ENCODE peak calls at places on chromosomes 5 and 9, in eight cellular contexts. D is NCI-H1417; K is stomach; V is stimulated activated naive CD4-positive, alpha-beta T cell; I is NCI-H2081; Q is amniotic epithelial cell; Y is astrocyte of the spinal cord; H is activated CD4-positive, alpha-beta memory T cell treated with anti-CD3 and anti-CD28 coated beads, Interleukin-2, amount 10 ng/mL, durations not matched to agents 7 days and 5 days. A is an unnamed sample.

GRCh38 chr5:168238422-168238821 is 53.0 kb upstream of the WWC1 start:
- DNase-seq in K (no peak), D (no peak), Q (no peak), V (no peak), H (no peak), I (peak; percentile 33), Y (no peak), A (no peak)

GRCh38 chr5:43338856-43339255 is 25.6 kb upstream of the HMGCS1 start:
- DNase-seq in Y (no peak), V (no peak), Q (peak; percentile 10), K (no peak), I (no peak), D (no peak), H (no peak), A (no peak)

GRCh38 chr5:118531276-118531675 is 457.1 kb downstream of the DTWD2 start:
- DNase-seq in Q (no peak), D (no peak), V (no peak), I (no peak), K (no peak), Y (no peak), H (no peak), A (no peak)

GRCh38 chr5:170634236-170634990 is 130.6 kb downstream of the KCNIP1 start:
- DNase-seq in H (no peak), D (no peak), Q (peak; percentile 25), I (no peak), V (no peak), Y (no peak), K (no peak), A (no peak)

GRCh38 chr5:158468444-158468843 is 609.5 kb upstream of the CLINT1 start:
- DNase-seq in D (no peak), Q (no peak), Y (no peak), H (no peak), K (no peak), I (no peak), V (no peak), A (no peak)

GRCh38 chr9:130199605-130200004 is 27.4 kb downstream of the NCS1 start:
- DNase-seq in Y (peak; percentile 82), V (no peak), D (peak; percentile 31), I (no peak), K (no peak), H (no peak), Q (no peak), A (no peak)

GRCh38 chr9:5516453-5517220 is 6.3 kb downstream of the PDCD1LG2 start:
- DNase-seq in V (no peak), H (no peak), D (no peak), I (no peak), K (no peak), Q (no peak), Y (no peak), A (no peak)

GRCh38 chr5:87382224-87382623 is 30.5 kb downstream of the CCNH start:
- DNase-seq in I (no peak), Q (no peak), Y (no peak), K (no peak), V (no peak), D (no peak), H (no peak), A (no peak)

GRCh38 chr5:38640012-38640395 is 83.6 kb upstream of the LIFR start:
- DNase-seq in D (peak; percentile 35), K (no peak), I (no peak), V (no peak), Y (peak; percentile 34), H (no peak), Q (peak; percentile 83), A (no peak)

GRCh38 chr9:69121155-69122085 is 52.7 kb upstream of the TJP2 start:
- DNase-seq in Q (no peak), I (peak; percentile 81), V (no peak), H (peak; percentile 32), K (peak; percentile 66), Y (peak; percentile 17), D (peak; percentile 42), A (no peak)